ENCODE peak calls at places on chromosomes 3 and 15, in four cellular contexts. I, J, U and G are unnamed samples.

GRCh38 chr15:56150204-56150603 is 93.5 kb downstream of the RFX7 start:
- DNase-seq in U (no peak), J (no peak), I (no peak), G (no peak)

GRCh38 chr3:24523988-24524727 is 29.5 kb upstream of the THRB start:
- DNase-seq in J (no peak), U (no peak), I (no peak), G (no peak)

GRCh38 chr3:122421836-122422235 is 6.0 kb upstream of the WDR5B start:
- DNase-seq in J (no peak), I (no peak), U (no peak), G (no peak)

GRCh38 chr3:5016218-5017161 is 37.3 kb downstream of the BHLHE40 start:
- DNase-seq in I (peak; percentile 86), U (peak; percentile 79), J (no peak), G (peak; percentile 90)

GRCh38 chr15:37926136-37926535 is 8.3 kb upstream of the TMCO5A start:
- DNase-seq in I (no peak), U (no peak), J (no peak), G (no peak)

GRCh38 chr3:108485146-108485545 is 25.2 kb downstream of the MYH15 start:
- DNase-seq in J (no peak), U (no peak), I (no peak), G (no peak)

GRCh38 chr15:31461911-31462480 is 135.4 kb downstream of the KLF13 start:
- DNase-seq in I (no peak), J (no peak), U (no peak), G (no peak)

GRCh38 chr15:34161329-34161953 is 48.5 kb downstream of the KATNBL1 start:
- DNase-seq in J (no peak), U (no peak), I (no peak), G (peak; percentile 59)

GRCh38 chr3:43689166-43689565 is 1.6 kb upstream of the ABHD5 start:
- DNase-seq in U (no peak), J (no peak), I (no peak), G (no peak)

GRCh38 chr3:151437906-151438305 is 23.0 kb downstream of the IGSF10 start:
- DNase-seq in U (no peak), J (no peak), I (no peak), G (no peak)

GRCh38 chr15:65085990-65086679 is 9.6 kb downstream of the KBTBD13 start:
- DNase-seq in J (no peak), I (peak; percentile 72), U (peak; percentile 57), G (peak; percentile 64)

GRCh38 chr3:184259878-184260570 is 1.3 kb downstream of the CAMK2N2 start:
- DNase-seq in U (peak; percentile 79), I (no peak), J (no peak), G (peak; percentile 62)

GRCh38 chr3:16372362-16373269 is 107.6 kb downstream of the OXNAD1 start:
- DNase-seq in J (peak; percentile 89), U (no peak), I (no peak), G (no peak)

GRCh38 chr3:21310891-21311290 is 440.1 kb downstream of the ZNF385D start:
- DNase-seq in I (no peak), J (no peak), U (no peak), G (no peak)

GRCh38 chr3:189393598-189393997 is 221.8 kb downstream of the TPRG1 start:
- DNase-seq in U (no peak), J (no peak), I (no peak), G (peak; percentile 70)

GRCh38 chr3:105473521-105474223 is 107.0 kb downstream of the ALCAM start:
- DNase-seq in U (no peak), J (no peak), I (no peak), G (no peak)

GRCh38 chr3:183533410-183534132 is 21.9 kb downstream of the KLHL6 start:
- DNase-seq in J (no peak), U (no peak), I (no peak), G (no peak)

GRCh38 chr15:101326462-101327146 is 31.6 kb upstream of the SNRPA1 start:
- DNase-seq in J (no peak), U (no peak), I (no peak), G (no peak)

GRCh38 chr3:197189633-197190032 is 108.8 kb downstream of the DLG1 start:
- DNase-seq in U (no peak), J (no peak), I (no peak), G (no peak)

GRCh38 chr15:95922431-95922830 is 408.1 kb upstream of the NR2F2 start:
- DNase-seq in I (peak; percentile 13), U (no peak), J (peak; percentile 26), G (no peak)

DNA sequence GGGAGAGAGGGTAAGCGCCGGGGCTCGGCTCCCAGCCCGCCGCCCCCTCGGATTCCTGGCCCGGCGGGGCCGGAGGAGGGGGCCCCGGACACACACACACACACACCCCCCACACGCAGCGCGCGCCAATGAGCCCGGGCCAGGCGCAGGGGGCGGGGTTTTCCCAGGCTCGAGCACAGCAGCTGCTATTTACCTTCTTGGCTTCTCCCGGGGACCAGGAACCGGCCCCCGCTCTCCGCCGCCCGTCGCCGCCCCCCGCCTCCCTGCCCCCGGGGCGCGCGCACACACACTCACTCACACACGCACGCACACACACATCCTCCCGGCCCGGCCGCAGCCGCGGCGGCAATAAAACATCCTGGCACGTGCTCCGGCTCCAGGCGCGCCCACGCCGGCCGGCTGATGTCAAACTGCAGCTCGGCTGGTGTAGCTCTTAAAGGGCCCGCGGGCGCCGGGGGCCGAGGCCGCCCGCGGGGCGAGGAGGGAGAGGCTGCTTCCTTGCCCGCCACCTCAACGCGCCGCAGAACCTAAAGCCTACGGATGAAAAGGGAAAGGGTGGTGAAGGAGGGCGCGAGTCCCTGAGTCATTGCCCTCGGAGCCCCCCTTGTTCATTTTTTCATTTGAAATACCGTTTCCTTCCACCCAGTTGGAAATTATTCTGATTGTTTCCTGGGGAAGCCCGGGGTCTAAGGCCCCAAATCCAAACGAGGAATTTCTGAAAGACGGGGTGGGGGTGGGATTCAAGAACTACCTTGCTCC is 1.0 kb upstream of the HES1 start:
- DNase-seq in U (peak; percentile 75), I (peak; percentile 93), J (peak; percentile 55), G (peak; percentile 97)
- TF ChIP-seq POLR2A in U (peak; percentile 69), I (no peak), J (peak; percentile 16), G (no peak)

DNA sequence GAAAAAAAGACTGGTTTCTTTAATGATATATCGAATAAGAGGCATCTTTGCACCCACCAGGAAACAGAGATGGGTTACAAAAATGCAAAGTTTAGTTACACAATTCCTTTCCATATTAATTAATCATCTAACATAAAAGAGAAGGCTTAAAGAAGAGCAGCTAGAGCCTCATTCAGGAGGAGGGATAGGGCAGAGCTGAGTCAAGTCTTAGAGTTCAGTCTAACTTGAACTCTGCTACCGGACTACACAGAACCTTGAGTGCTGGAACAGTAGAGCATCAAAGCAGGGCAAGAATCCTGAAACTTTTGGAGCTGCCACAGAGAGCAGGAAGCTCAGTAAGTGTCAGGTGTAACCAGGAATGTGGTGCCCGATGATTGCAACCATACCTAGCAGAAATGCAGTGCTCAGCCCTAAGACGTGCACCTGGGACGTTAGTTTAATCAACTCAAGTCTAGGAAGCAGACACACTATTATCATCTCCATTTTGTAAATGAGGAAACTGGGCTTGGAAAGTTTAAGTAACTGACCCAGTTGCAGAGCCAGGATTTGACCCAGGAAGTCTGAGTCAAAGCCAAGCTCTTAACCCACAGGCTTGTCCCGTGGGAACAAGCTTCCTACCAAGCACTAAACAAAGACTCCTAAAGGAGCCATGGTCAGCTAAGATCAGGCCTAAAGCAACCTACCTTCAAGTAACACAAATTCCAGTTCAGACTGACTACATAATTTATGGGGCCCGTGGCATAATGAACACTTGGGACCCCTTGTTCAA is 187.4 kb downstream of the FOXP1 start:
- DNase-seq in J (no peak), I (no peak), U (no peak), G (no peak)
- TF ChIP-seq CHD4 in J (no peak), I (no peak), U (no peak), G (no peak)

DNA sequence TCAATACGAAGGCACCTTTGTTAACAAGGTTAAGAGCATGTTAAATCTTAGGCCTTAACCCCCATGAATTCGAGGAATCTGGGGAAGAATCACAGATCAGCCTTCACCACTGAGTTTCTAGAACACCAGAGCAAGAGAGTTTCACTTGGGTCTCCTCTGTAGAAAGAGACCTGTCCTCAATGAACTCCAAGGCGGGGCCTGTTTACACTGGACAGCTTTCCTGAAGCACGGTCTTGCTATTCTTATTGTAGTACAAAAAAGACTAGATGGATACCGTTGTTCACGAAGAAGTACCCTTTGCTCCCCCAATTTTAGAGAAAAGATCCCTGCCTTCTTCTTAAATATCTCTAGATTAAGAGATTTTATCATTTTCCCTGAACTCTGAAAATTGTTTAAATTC is 64.9 kb downstream of the USF3 start:
- DNase-seq in U (no peak), J (no peak), I (no peak), G (no peak)
- TF ChIP-seq REST in U (no peak), J (no peak), I (peak; percentile 88), G (no peak)

DNA sequence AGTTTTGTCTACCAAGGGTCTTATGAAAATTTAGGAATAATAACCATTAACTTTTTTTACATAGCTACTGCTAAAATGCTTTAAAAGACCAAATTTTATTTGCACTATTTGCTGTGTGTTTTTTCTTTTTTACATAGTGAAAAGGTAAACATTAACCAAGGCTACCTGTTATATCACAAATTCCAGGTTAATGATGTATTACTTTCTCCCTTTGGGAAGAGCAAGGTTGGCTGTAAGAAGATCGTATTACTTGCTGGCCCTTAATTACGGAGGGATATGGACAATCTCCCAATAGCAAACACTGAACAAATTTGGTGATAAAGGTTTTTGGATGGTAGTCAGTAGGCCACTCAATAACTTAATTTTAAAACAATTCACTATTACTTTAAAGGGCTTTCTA is 22.4 kb downstream of the LRRC58 start:
- DNase-seq in J (no peak), U (no peak), I (no peak), G (no peak)
- TF ChIP-seq POLR2A in J (no peak), U (no peak), I (no peak), G (no peak)

GRCh38 chr3:157087398-157088132 is 72.4 kb downstream of the CCNL1 start:
- DNase-seq in U (no peak), J (no peak), I (no peak), G (peak; percentile 29)

GRCh38 chr3:157088506-157089454 is 71.2 kb downstream of the CCNL1 start:
- DNase-seq in J (peak; percentile 93), I (peak; percentile 91), U (peak; percentile 99), G (peak; percentile 93)

GRCh38 chr3:157091096-157091833 is 68.7 kb downstream of the CCNL1 start:
- DNase-seq in I (no peak), J (no peak), U (no peak), G (no peak)

GRCh38 chr3:157088133-157088488 is 71.8 kb downstream of the CCNL1 start:
- DNase-seq in U (no peak), J (no peak), I (no peak), G (no peak)

DNA sequence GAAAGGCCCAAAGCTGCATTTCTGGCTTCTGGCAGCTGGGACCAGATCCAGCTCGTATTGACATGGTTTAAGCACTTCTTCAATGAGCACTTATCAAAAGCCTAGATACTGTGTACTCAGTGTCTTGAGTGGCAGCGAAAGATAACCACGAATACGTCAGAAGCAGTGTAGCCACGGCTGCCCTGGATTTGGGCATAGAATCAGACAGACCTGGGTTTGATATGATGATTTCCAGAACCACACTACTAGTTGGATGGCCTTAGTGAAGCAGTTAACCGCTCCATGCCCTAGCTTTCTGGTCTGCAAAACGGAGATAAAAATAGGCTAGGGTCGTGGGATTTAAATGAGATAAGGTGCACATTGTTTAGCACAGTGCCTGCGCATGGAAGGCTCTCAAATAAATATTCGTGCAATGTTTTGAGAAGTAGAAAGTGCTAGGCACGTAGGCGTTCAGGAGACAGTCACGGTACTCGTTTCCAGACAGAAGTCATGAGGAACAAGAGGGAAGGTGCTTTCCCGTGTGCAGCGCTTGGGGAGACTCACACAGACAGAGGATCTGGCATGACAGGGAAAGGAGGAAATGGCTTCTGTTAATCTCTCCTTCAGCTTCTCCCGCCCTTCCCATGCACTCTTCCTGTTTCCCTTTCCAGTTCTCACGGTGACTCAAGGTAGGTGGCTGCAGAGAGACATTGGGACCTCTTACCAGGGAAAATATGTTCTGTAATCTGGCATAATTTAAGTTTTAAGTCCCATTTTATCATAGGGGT is 70.3 kb downstream of the CCNL1 start:
- DNase-seq in J (peak; percentile 69), U (peak; percentile 42), I (no peak), G (peak; percentile 14)
- TF ChIP-seq CHD4 in J (no peak), U (no peak), I (no peak), G (no peak)

GRCh38 chr3:9500108-9501050 is 53.2 kb downstream of the LHFPL4 start:
- DNase-seq in J (no peak), I (peak; percentile 28), U (peak; percentile 90), G (peak; percentile 73)
- TF ChIP-seq REST in J (peak; percentile 61), I (peak; percentile 87), U (peak; percentile 61), G (peak; percentile 51)